ENCODE peak calls at places on chromosomes 13 and 19, in seven cellular contexts. E is brain microvascular endothelial cell, Q is fibroblast of lung, G is stomach, N is thoracic aorta, B is HCT116, T is IMR-90. Z is an unnamed sample.

GRCh38 chr13:113305208-113305607 is 8.2 kb downstream of the LAMP1 start:
- DNase-seq in B (no peak), T (peak), Q (peak), E (peak), G (no peak), N (no peak), Z (no peak)

GRCh38 chr13:43285891-43286602 is 262.7 kb downstream of the DNAJC15 start:
- DNase-seq in G (no peak), Q (peak), E (peak), B (no peak), T (peak), N (no peak), Z (no peak)

GRCh38 chr19:35266904-35267817 is 1.6 kb upstream of the USF2 start:
- DNase-seq in T (peak), Q (no peak), N (no peak), B (no peak), G (no peak), E (no peak), Z (no peak)

GRCh38 chr19:56321981-56322558 is 7.4 kb upstream of the ZSCAN5A start:
- DNase-seq in G (no peak), N (no peak), Q (no peak), T (no peak), B (no peak), E (no peak), Z (no peak)

GRCh38 chr19:9531933-9532332 is 6.5 kb downstream of the ZNF426 start:
- DNase-seq in N (no peak), E (peak), Q (peak), G (no peak), T (peak), B (no peak), Z (no peak)

GRCh38 chr19:48368942-48369341 is 4.8 kb downstream of the SYNGR4 start:
- DNase-seq in G (no peak), E (no peak), Q (no peak), N (no peak), B (no peak), T (no peak), Z (no peak)

GRCh38 chr13:36817996-36818395 is 1.0 kb upstream of the RFXAP start:
- DNase-seq in N (no peak), E (no peak), G (no peak), T (no peak), Q (no peak), B (no peak), Z (no peak)

GRCh38 chr19:54128796-54129616 is 8.6 kb upstream of the CNOT3 start:
- DNase-seq in Q (no peak), B (no peak), N (no peak), G (no peak), T (no peak), E (no peak), Z (no peak)

GRCh38 chr19:51703655-51704515 is 10.8 kb downstream of the SPACA6 start:
- DNase-seq in N (peak), G (peak), B (peak), Q (peak), T (peak), E (peak), Z (peak)

GRCh38 chr19:2887391-2887914 is 13.3 kb upstream of the ZNF57 start:
- DNase-seq in T (peak), G (no peak), N (no peak), Q (peak), B (peak), E (peak), Z (peak)

GRCh38 chr13:44243198-44243852 is 130.3 kb upstream of the SERP2 start:
- DNase-seq in E (peak), G (peak), N (no peak), B (peak), T (peak), Q (peak), Z (peak)

GRCh38 chr13:99955107-99955746 is 16.3 kb downstream of the ZIC5 start:
- DNase-seq in T (no peak), B (no peak), G (no peak), Q (no peak), E (no peak), N (no peak), Z (no peak)

GRCh38 chr13:113627136-113627535 is 30.9 kb downstream of the ATP4B start:
- DNase-seq in E (no peak), B (no peak), Q (no peak), G (no peak), T (no peak), N (no peak), Z (no peak)

GRCh38 chr19:6803036-6803404 is 30.5 kb downstream of the VAV1 start:
- DNase-seq in Q (no peak), B (no peak), N (no peak), E (no peak), T (no peak), G (no peak), Z (no peak)

GRCh38 chr13:44618326-44618725 is 42.2 kb upstream of the TSC22D1 start:
- DNase-seq in Q (peak), N (no peak), B (no peak), E (no peak), T (peak), G (no peak), Z (no peak)

GRCh38 chr19:54160948-54161347 is 1.4 kb upstream of the LENG1 start:
- DNase-seq in T (no peak), Q (no peak), B (no peak), G (no peak), E (no peak), N (no peak), Z (no peak)

GRCh38 chr13:103328899-103329298 is 262.7 kb upstream of the SLC10A2 start:
- DNase-seq in E (no peak), T (no peak), Q (no peak), G (no peak), B (no peak), N (no peak), Z (no peak)

GRCh38 chr19:16309653-16310052 is 15.0 kb upstream of the KLF2 start:
- DNase-seq in E (no peak), G (no peak), N (no peak), Q (no peak), T (no peak), B (no peak), Z (no peak)

DNA sequence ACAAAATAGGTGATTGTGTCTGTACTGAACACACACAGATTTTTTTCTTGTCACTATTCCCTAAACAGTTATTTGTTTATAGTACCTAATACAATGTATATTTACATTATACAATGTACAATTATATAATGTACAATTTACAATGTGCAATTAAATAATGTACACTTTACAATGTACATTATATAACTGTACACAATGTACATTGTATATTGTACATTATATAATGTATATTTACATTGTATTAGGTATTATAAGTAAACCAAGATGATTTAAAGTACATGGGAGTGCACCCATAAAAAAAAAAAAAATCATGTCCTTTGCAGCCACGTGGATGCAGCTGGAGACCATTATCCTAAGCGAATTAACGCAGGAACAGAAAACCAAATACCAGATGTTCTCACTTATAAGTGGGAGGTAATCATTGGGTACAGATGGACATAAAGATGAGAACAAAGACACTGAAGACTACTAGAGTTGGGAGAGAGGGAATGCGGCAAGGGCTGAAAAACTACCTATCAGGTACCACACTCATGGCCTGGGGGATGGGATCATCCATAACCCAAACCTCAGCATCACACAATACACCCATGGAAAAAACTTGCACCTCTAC is 68.1 kb downstream of the ABCC4 start:
- DNase-seq in T (no peak), G (no peak), E (no peak), B (no peak), N (no peak), Q (no peak), Z (no peak)
- TF ChIP-seq CTCF in T (no peak), G (no peak), E (no peak), B (no peak), N (no peak), Q (no peak), Z (no peak)

DNA sequence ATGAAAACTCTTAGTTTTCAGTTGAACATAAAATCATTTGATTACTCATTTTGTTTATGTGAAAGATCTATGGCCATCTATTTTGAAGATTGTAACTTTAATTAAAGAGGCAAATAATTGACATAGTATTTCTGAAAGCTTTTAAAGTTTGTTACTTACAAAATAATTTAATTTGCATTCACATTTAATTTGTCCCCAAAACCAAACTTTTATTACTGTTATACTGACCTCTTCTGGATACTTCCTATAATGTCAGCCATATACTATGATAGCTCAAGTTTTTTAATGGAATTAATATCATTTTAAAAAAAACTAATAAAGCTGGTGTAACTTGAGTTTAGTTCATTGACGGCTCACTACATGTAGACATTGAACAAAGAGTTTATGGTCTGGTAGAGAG is 4.9 kb upstream of the SGCG start:
- DNase-seq in Q (no peak), G (no peak), T (peak), N (no peak), E (no peak), B (peak), Z (peak)
- TF ChIP-seq CTCF in Q (no peak), G (no peak), T (peak), N (peak), E (peak), B (no peak), Z (peak)

GRCh38 chr13:46666727-46667456 is 113.9 kb downstream of the LRCH1 start:
- DNase-seq in T (no peak), E (no peak), Q (no peak), G (no peak), B (no peak), N (no peak), Z (no peak)
- TF ChIP-seq CTCF in T (no peak), E (peak), Q (no peak), G (no peak), B (no peak), N (no peak), Z (no peak)

GRCh38 chr13:111319998-111320911 is at the start of gene TEX29:
- DNase-seq in Q (no peak), B (no peak), T (no peak), G (no peak), E (no peak), N (no peak), Z (no peak)

GRCh38 chr13:111317571-111318360 is 2.7 kb upstream of the TEX29 start:
- DNase-seq in E (no peak), Q (no peak), B (no peak), G (no peak), T (no peak), N (no peak), Z (no peak)

GRCh38 chr13:111319521-111319920 is 921 bp upstream of the TEX29 start:
- DNase-seq in N (no peak), E (no peak), T (no peak), G (no peak), Q (no peak), B (no peak), Z (no peak)

GRCh38 chr13:111317042-111317550 is 3.3 kb upstream of the TEX29 start:
- DNase-seq in G (no peak), N (no peak), Q (no peak), T (no peak), E (no peak), B (no peak), Z (no peak)

DNA sequence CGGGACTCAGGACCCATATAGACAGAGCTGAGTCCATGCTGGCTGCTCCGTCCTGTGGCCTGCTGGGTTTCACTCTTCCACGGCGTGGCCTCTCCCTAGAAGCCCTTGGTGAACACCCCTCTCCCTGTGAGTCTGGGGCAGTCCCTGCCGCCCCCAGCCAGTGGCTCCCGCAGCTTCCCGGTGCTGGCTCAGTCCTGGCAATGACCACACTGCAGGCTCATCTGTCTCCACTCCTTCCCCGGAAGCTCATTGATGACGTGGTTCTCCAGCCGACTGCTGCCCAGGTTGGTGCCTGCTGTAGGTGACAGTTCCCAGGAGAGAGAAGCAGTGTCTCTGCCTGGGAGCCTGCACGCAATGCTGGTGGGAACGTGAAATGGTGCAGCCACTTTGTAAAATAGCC is 2.0 kb upstream of the TEX29 start:
- DNase-seq in Q (no peak), B (no peak), E (no peak), G (no peak), T (peak), N (no peak), Z (no peak)
- TF ChIP-seq CTCF in Q (no peak), B (no peak), E (no peak), G (no peak), T (no peak), N (no peak), Z (no peak)

DNA sequence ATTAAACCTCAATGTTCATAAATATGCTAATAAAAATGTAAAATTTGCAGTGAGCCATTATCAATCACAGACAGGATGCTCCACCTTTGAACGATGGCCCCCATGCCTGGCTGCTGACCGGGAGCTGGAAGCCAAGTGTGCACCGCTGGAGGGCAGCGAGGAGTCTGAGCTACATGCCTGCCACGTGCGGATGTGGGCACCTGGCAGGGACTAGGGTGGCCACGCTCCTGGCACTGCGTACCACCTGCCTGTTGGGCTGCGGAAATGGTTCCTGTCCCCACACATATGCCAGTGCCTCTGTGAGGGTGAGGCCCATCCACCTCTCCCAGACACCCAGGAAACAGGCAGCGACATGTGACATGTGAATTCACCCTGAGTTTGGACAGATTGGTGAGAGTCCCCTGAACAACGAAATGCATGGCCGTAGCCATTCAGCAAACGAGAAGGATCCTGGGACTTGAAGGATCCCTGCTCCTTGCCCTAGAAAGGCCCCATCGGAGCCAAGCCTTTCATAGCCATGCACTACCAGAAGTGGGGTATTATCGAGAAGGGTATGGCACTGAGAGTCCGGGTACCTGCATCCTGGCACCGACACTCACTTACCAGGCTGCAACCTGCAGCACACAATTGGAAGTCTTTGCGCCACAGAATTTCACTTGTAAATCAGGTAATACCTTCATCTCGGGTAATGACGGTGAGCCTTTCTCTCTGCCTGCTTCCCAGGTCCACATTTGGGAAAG is 35.8 kb downstream of the TSHZ3 start:
- DNase-seq in E (no peak), G (no peak), B (no peak), T (no peak), Q (no peak), N (no peak), Z (no peak)
- TF ChIP-seq CTCF in E (no peak), G (no peak), B (no peak), T (no peak), Q (no peak), N (no peak), Z (no peak)

GRCh38 chr13:27354379-27354778 is 70.0 kb upstream of the GTF3A start:
- DNase-seq in Q (peak), T (peak), N (no peak), E (peak), G (no peak), B (no peak), Z (peak)
- TF ChIP-seq CTCF in Q (peak), T (peak), N (peak), E (peak), G (no peak), B (no peak), Z (peak)